ENCODE peak calls at places on chromosomes 2 and 18, in nine cellular contexts. T, B, X, M, H, L, Q, R and A are unnamed samples.

GRCh38 chr2:193153576-193153975 is 958.8 kb upstream of the TMEFF2 start:
- DNase-seq in M (no peak), L (no peak), B (no peak), T (no peak), Q (no peak), X (no peak), R (no peak), H (no peak), A (peak)

GRCh38 chr2:200585730-200586643 is at the start of gene AOX1:
- DNase-seq in T (peak), B (peak), R (peak), H (peak), X (peak), M (peak), Q (peak), L (peak), A (peak)

GRCh38 chr2:25252291-25253152 is 84.1 kb upstream of the POMC start:
- DNase-seq in R (peak), T (peak), L (peak), M (peak), X (peak), H (peak), Q (peak), B (peak), A (peak)

GRCh38 chr2:22788749-22789148 is 596.2 kb upstream of the KLHL29 start:
- DNase-seq in R (no peak), Q (no peak), H (no peak), L (no peak), X (no peak), T (no peak), M (no peak), B (no peak), A (no peak)

GRCh38 chr2:188102881-188103280 is 188.8 kb upstream of the GULP1 start:
- DNase-seq in B (no peak), R (no peak), Q (no peak), T (no peak), M (no peak), H (no peak), X (no peak), L (no peak), A (no peak)

GRCh38 chr2:233761040-233761769 is 1.1 kb downstream of the UGT1A1 start:
- DNase-seq in Q (peak), T (no peak), H (no peak), B (no peak), X (no peak), M (no peak), L (no peak), R (no peak), A (peak)

GRCh38 chr18:8661754-8662573 is 43.4 kb upstream of the MTCL1 start:
- DNase-seq in B (no peak), L (peak), H (no peak), T (peak), Q (peak), X (no peak), R (peak), M (no peak), A (peak)

GRCh38 chr2:61537590-61538178 is 472 bp downstream of the XPO1 start:
- DNase-seq in H (no peak), X (peak), T (no peak), Q (no peak), R (peak), M (peak), B (peak), L (no peak), A (peak)

GRCh38 chr2:107989445-107989844 is 3.1 kb downstream of the SLC5A7 start:
- DNase-seq in H (no peak), X (no peak), L (no peak), M (no peak), B (no peak), T (no peak), Q (no peak), R (no peak), A (no peak)

GRCh38 chr18:69495841-69496533 is 95.3 kb downstream of the DOK6 start:
- DNase-seq in H (no peak), X (no peak), B (no peak), R (no peak), L (no peak), M (no peak), T (peak), Q (no peak), A (no peak)
- TF ChIP-seq CTCF in H (no peak), X (no peak), B (no peak), R (no peak), L (no peak), M (no peak), T (no peak), Q (no peak), A (no peak)

DNA sequence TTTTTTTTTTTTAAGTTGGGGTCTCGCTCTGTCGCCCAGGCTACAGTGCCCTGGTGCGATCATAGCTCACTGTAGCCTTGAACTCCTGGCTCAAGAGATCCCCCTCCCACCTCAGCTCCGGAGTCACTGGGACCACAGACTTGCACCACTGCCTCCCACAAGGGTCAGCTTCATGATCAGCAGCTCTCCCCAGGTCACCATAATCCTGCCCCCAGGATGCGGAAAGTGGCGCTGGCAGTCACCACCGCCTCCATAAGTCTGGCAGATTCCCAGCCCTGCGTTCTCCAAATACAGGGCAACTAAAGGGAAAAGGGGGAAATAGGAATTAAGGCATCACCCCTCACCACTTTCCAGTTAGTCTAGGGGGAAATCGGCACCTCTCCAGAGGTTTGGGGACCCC is 5.2 kb upstream of the ARID5A start:
- DNase-seq in R (no peak), Q (no peak), B (peak), M (peak), T (no peak), L (no peak), H (no peak), X (no peak), A (no peak)
- H3K4me3 ChIP-seq in R (no peak), Q (no peak), B (no peak), M (no peak), T (peak), L (no peak), H (peak), X (peak), A (no peak)

GRCh38 chr2:214966420-214966819 is 156.9 kb upstream of the BARD1 start:
- DNase-seq in Q (no peak), R (no peak), H (no peak), B (no peak), T (no peak), M (no peak), X (no peak), L (no peak), A (no peak)

DNA sequence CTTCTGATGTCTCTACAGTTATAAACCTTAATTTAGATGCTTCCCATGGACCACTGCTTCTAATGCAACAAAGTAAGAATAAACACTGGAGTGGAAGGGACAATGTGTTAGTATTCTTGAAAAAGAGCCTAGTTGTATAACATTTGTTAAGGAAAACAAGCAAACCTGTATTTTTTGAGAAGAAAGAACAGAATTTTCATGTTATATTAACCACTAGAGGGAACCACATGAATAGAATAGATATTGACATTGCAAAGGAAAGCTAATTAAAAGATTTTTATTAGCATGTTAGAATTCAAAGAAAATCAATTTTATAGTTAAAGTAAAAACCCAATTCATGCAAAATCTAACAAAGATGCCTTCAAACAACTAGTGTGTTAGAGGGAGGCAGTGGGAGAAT is 151.2 kb upstream of the BARD1 start:
- DNase-seq in R (no peak), M (no peak), T (no peak), Q (peak), L (no peak), X (no peak), B (no peak), H (no peak), A (peak)
- TF ChIP-seq CTCF in R (no peak), M (no peak), T (no peak), Q (peak), L (peak), X (no peak), B (peak), H (no peak), A (no peak)

DNA sequence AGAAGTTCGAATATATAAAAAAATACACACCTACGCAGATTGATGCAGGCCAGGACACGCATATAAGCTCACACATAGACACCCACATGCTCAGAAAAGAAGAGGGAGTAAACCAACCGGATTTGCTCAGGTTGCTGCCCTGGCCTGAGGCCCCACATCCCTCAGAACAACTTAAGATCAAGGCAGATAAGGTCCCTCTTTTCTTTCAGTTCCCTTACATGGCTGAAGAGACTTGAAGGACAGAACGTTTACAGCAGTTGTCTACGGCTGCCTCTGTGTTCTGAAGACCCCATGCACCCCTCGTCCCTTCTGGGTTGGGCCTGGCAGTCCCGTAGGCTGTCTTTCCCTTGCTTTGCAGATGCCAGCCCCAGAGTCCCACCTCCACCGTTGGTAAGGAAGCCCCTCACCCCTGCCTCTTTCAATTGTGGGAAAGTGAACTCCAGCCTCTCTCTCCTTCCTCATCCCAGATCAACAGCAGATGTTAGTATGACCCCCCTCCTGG is 4.3 kb upstream of the NAGK start:
- DNase-seq in R (no peak), L (no peak), B (no peak), Q (no peak), T (no peak), M (no peak), X (no peak), H (no peak), A (peak)
- H3K4me3 ChIP-seq in R (no peak), L (no peak), B (peak), Q (no peak), T (no peak), M (no peak), X (no peak), H (no peak), A (no peak)